ENCODE peak calls at places on chromosomes 12 and 14, in eight cellular contexts. One of them, this sample, is unnamed.

GRCh38 chr12:57456145-57456700 is 1.1 kb downstream of the INHBE start:
- DNase-seq in fibroblast of lung: peak; percentile 29
- DNase-seq in GM12878: no peak
- DNase-seq in astrocyte: no peak
- DNase-seq in HepG2: peak; percentile 77
- DNase-seq in neural progenitor cell: peak; percentile 84
- DNase-seq in hepatocyte: peak; percentile 79
- DNase-seq in GM23338: peak; percentile 93
- DNase-seq in this sample: no peak

GRCh38 chr12:108306014-108306501 is 33.1 kb downstream of the CMKLR1 start:
- DNase-seq in HepG2: no peak
- DNase-seq in GM23338: no peak
- DNase-seq in fibroblast of lung: peak; percentile 76
- DNase-seq in hepatocyte: peak; percentile 35
- DNase-seq in GM12878: no peak
- DNase-seq in astrocyte: peak; percentile 73
- DNase-seq in neural progenitor cell: peak; percentile 29
- DNase-seq in this sample: no peak

GRCh38 chr12:50788562-50788961 is 24.7 kb downstream of the ATF1 start:
- DNase-seq in GM12878: no peak
- DNase-seq in neural progenitor cell: no peak
- DNase-seq in hepatocyte: no peak
- DNase-seq in fibroblast of lung: peak; percentile 98
- DNase-seq in astrocyte: peak; percentile 98
- DNase-seq in GM23338: no peak
- DNase-seq in HepG2: peak; percentile 32
- DNase-seq in this sample: no peak

GRCh38 chr12:108298761-108299275 is 40.3 kb downstream of the CMKLR1 start:
- DNase-seq in hepatocyte: no peak
- DNase-seq in GM23338: no peak
- DNase-seq in GM12878: no peak
- DNase-seq in fibroblast of lung: no peak
- DNase-seq in neural progenitor cell: no peak
- DNase-seq in astrocyte: no peak
- DNase-seq in HepG2: no peak
- DNase-seq in this sample: no peak

GRCh38 chr12:75632452-75632851 is 121.0 kb upstream of the KRR1 start:
- DNase-seq in fibroblast of lung: peak; percentile 36
- DNase-seq in hepatocyte: no peak
- DNase-seq in HepG2: no peak
- DNase-seq in neural progenitor cell: peak; percentile 77
- DNase-seq in astrocyte: no peak
- DNase-seq in GM23338: peak; percentile 58
- DNase-seq in GM12878: no peak
- DNase-seq in this sample: no peak

GRCh38 chr14:32662234-32662633 is 276.4 kb upstream of the NPAS3 start:
- DNase-seq in neural progenitor cell: no peak
- DNase-seq in astrocyte: no peak
- DNase-seq in GM12878: no peak
- DNase-seq in hepatocyte: no peak
- DNase-seq in fibroblast of lung: peak; percentile 33
- DNase-seq in GM23338: no peak
- DNase-seq in HepG2: no peak
- DNase-seq in this sample: no peak

GRCh38 chr12:122064780-122065588 is 13.6 kb upstream of the MLXIP start:
- DNase-seq in HepG2: peak; percentile 69
- DNase-seq in GM23338: no peak
- DNase-seq in astrocyte: peak; percentile 80
- DNase-seq in fibroblast of lung: peak; percentile 88
- DNase-seq in neural progenitor cell: peak; percentile 57
- DNase-seq in GM12878: no peak
- DNase-seq in hepatocyte: peak; percentile 64
- DNase-seq in this sample: no peak

GRCh38 chr12:107399061-107399460 is 286.5 kb upstream of the PWP1 start:
- DNase-seq in hepatocyte: no peak
- DNase-seq in GM12878: no peak
- DNase-seq in neural progenitor cell: peak; percentile 51
- DNase-seq in fibroblast of lung: peak; percentile 80
- DNase-seq in HepG2: no peak
- DNase-seq in GM23338: peak; percentile 30
- DNase-seq in astrocyte: peak; percentile 66
- DNase-seq in this sample: no peak

GRCh38 chr14:32661216-32661615 is 277.5 kb upstream of the NPAS3 start:
- DNase-seq in GM23338: no peak
- DNase-seq in HepG2: no peak
- DNase-seq in hepatocyte: no peak
- DNase-seq in neural progenitor cell: no peak
- DNase-seq in GM12878: no peak
- DNase-seq in fibroblast of lung: no peak
- DNase-seq in astrocyte: no peak
- DNase-seq in this sample: no peak

GRCh38 chr12:19846561-19846960 is 407.3 kb downstream of the AEBP2 start:
- DNase-seq in HepG2: no peak
- DNase-seq in GM23338: no peak
- DNase-seq in astrocyte: peak; percentile 85
- DNase-seq in hepatocyte: peak; percentile 25
- DNase-seq in neural progenitor cell: no peak
- DNase-seq in GM12878: no peak
- DNase-seq in fibroblast of lung: peak; percentile 88
- DNase-seq in this sample: no peak

GRCh38 chr12:97097734-97098133 is 190.7 kb downstream of the NEDD1 start:
- DNase-seq in hepatocyte: no peak
- DNase-seq in astrocyte: no peak
- DNase-seq in neural progenitor cell: no peak
- DNase-seq in HepG2: no peak
- DNase-seq in GM12878: no peak
- DNase-seq in fibroblast of lung: no peak
- DNase-seq in GM23338: peak; percentile 6
- DNase-seq in this sample: no peak

GRCh38 chr14:54329082-54329695 is 67.6 kb upstream of the CDKN3 start:
- DNase-seq in fibroblast of lung: peak; percentile 72
- DNase-seq in astrocyte: peak; percentile 56
- DNase-seq in GM12878: no peak
- DNase-seq in HepG2: peak; percentile 65
- DNase-seq in GM23338: peak; percentile 92
- DNase-seq in hepatocyte: peak; percentile 73
- DNase-seq in neural progenitor cell: peak; percentile 93
- DNase-seq in this sample: peak; percentile 23

GRCh38 chr12:14272954-14273910 is 92.2 kb upstream of the ATF7IP start:
- DNase-seq in astrocyte: no peak
- DNase-seq in hepatocyte: no peak
- DNase-seq in HepG2: no peak
- DNase-seq in neural progenitor cell: no peak
- DNase-seq in fibroblast of lung: peak; percentile 46
- DNase-seq in GM12878: no peak
- DNase-seq in GM23338: no peak
- DNase-seq in this sample: peak; percentile 78

GRCh38 chr12:15216036-15216889 is 5.0 kb downstream of the RERG start:
- DNase-seq in GM12878: no peak
- DNase-seq in hepatocyte: no peak
- DNase-seq in GM23338: no peak
- DNase-seq in fibroblast of lung: no peak
- DNase-seq in neural progenitor cell: no peak
- DNase-seq in HepG2: no peak
- DNase-seq in astrocyte: no peak
- DNase-seq in this sample: no peak

GRCh38 chr12:2654311-2654710 is 140.5 kb upstream of the FKBP4 start:
- DNase-seq in neural progenitor cell: no peak
- DNase-seq in GM12878: no peak
- DNase-seq in fibroblast of lung: no peak
- DNase-seq in astrocyte: no peak
- DNase-seq in GM23338: no peak
- DNase-seq in HepG2: no peak
- DNase-seq in hepatocyte: no peak
- DNase-seq in this sample: no peak

GRCh38 chr14:59534361-59534987 is 42.1 kb downstream of the CCDC175 start:
- DNase-seq in GM23338: no peak
- DNase-seq in GM12878: no peak
- DNase-seq in astrocyte: no peak
- DNase-seq in HepG2: no peak
- DNase-seq in hepatocyte: no peak
- DNase-seq in fibroblast of lung: no peak
- DNase-seq in neural progenitor cell: no peak
- DNase-seq in this sample: no peak

GRCh38 chr12:28781671-28782652 is 367.1 kb upstream of the FAR2 start:
- DNase-seq in GM23338: no peak
- DNase-seq in GM12878: no peak
- DNase-seq in hepatocyte: no peak
- DNase-seq in HepG2: no peak
- DNase-seq in neural progenitor cell: no peak
- DNase-seq in fibroblast of lung: no peak
- DNase-seq in astrocyte: no peak
- DNase-seq in this sample: no peak

GRCh38 chr14:69044965-69045555 is 66.0 kb upstream of the ACTN1 start:
- DNase-seq in HepG2: no peak
- DNase-seq in astrocyte: peak; percentile 91
- DNase-seq in hepatocyte: no peak
- DNase-seq in fibroblast of lung: peak; percentile 94
- DNase-seq in neural progenitor cell: no peak
- DNase-seq in GM12878: no peak
- DNase-seq in GM23338: no peak
- DNase-seq in this sample: no peak

GRCh38 chr14:36658091-36659009 is 3.3 kb upstream of the PAX9 start:
- DNase-seq in astrocyte: no peak
- DNase-seq in HepG2: no peak
- DNase-seq in GM23338: peak; percentile 47
- DNase-seq in hepatocyte: peak; percentile 12
- DNase-seq in neural progenitor cell: peak; percentile 46
- DNase-seq in GM12878: no peak
- DNase-seq in fibroblast of lung: no peak
- DNase-seq in this sample: no peak
- TF ChIP-seq EZH2 in astrocyte: peak; percentile 75
- TF ChIP-seq EZH2 in HepG2: peak; percentile 66
- TF ChIP-seq EZH2 in GM23338: peak; percentile 79
- TF ChIP-seq EZH2 in hepatocyte: peak; percentile 70
- TF ChIP-seq EZH2 in neural progenitor cell: peak; percentile 68
- TF ChIP-seq EZH2 in GM12878: no peak
- TF ChIP-seq EZH2 in fibroblast of lung: no peak
- TF ChIP-seq EZH2 in this sample: peak; percentile 88

GRCh38 chr14:38207830-38208815 is at the start of gene SSTR1:
- DNase-seq in HepG2: peak; percentile 43
- DNase-seq in GM12878: no peak
- DNase-seq in GM23338: peak; percentile 68
- DNase-seq in neural progenitor cell: peak; percentile 44
- DNase-seq in fibroblast of lung: peak; percentile 12
- DNase-seq in hepatocyte: peak; percentile 84
- DNase-seq in astrocyte: no peak
- DNase-seq in this sample: no peak
- TF ChIP-seq EZH2 in HepG2: peak; percentile 94
- TF ChIP-seq EZH2 in GM12878: no peak
- TF ChIP-seq EZH2 in GM23338: peak; percentile 87
- TF ChIP-seq EZH2 in neural progenitor cell: peak; percentile 89
- TF ChIP-seq EZH2 in fibroblast of lung: no peak
- TF ChIP-seq EZH2 in hepatocyte: peak; percentile 31
- TF ChIP-seq EZH2 in astrocyte: peak; percentile 70
- TF ChIP-seq EZH2 in this sample: peak; percentile 72

GRCh38 chr12:49346659-49347306 is at the start of gene DNAJC22:
- DNase-seq in GM12878: no peak
- DNase-seq in HepG2: no peak
- DNase-seq in astrocyte: no peak
- DNase-seq in neural progenitor cell: peak; percentile 74
- DNase-seq in fibroblast of lung: peak; percentile 27
- DNase-seq in hepatocyte: peak; percentile 73
- DNase-seq in GM23338: peak; percentile 44
- DNase-seq in this sample: no peak

GRCh38 chr12:49342914-49343731 is 3.6 kb upstream of the DNAJC22 start:
- DNase-seq in neural progenitor cell: no peak
- DNase-seq in GM23338: peak; percentile 46
- DNase-seq in hepatocyte: peak; percentile 32
- DNase-seq in astrocyte: no peak
- DNase-seq in fibroblast of lung: no peak
- DNase-seq in GM12878: no peak
- DNase-seq in HepG2: no peak
- DNase-seq in this sample: no peak

GRCh38 chr12:49345048-49345839 is 1.4 kb upstream of the DNAJC22 start:
- DNase-seq in GM23338: peak; percentile 64
- DNase-seq in hepatocyte: peak; percentile 70
- DNase-seq in neural progenitor cell: peak; percentile 81
- DNase-seq in astrocyte: no peak
- DNase-seq in fibroblast of lung: no peak
- DNase-seq in GM12878: no peak
- DNase-seq in HepG2: no peak
- DNase-seq in this sample: no peak

GRCh38 chr12:49345840-49346658 is 639 bp upstream of the DNAJC22 start:
- DNase-seq in HepG2: no peak
- DNase-seq in GM12878: no peak
- DNase-seq in hepatocyte: peak; percentile 23
- DNase-seq in GM23338: peak; percentile 81
- DNase-seq in astrocyte: no peak
- DNase-seq in neural progenitor cell: no peak
- DNase-seq in fibroblast of lung: no peak
- DNase-seq in this sample: no peak

DNA sequence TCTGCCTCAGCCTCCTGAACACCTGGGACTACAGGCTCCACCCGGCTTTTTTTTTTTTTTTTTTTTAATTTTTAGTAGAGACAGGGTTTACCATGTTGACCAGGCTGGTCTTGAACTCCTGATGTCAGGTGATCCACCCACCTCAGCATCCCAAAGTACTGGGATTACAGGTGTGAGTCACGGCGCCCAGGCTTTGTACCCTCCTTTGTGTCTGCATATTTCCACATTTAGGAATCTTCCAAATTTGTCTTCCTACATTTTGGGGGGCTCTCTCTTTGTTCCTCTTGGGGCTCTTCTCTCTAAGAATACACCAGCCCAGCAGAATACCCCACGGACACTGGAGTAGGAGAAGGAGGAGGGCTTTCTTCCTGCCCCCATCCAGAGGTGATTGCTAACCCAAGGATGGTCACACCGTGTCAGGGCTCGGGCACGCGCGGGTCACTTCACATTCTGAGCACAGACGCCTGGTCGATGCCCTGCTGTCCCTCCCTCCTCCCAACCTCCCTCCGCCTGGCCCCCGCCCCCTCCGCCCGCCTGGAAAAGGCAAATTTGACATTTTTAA is 2.1 kb upstream of the DNAJC22 start:
- DNase-seq in GM23338: peak; percentile 17
- DNase-seq in astrocyte: no peak
- DNase-seq in GM12878: no peak
- DNase-seq in neural progenitor cell: no peak
- DNase-seq in HepG2: no peak
- DNase-seq in hepatocyte: no peak
- DNase-seq in fibroblast of lung: no peak
- DNase-seq in this sample: no peak
- TF ChIP-seq EZH2 in GM23338: peak; percentile 54
- TF ChIP-seq EZH2 in astrocyte: no peak
- TF ChIP-seq EZH2 in GM12878: no peak
- TF ChIP-seq EZH2 in neural progenitor cell: no peak
- TF ChIP-seq EZH2 in HepG2: no peak
- TF ChIP-seq EZH2 in hepatocyte: no peak
- TF ChIP-seq EZH2 in fibroblast of lung: peak; percentile 25
- TF ChIP-seq EZH2 in this sample: peak; percentile 19

DNA sequence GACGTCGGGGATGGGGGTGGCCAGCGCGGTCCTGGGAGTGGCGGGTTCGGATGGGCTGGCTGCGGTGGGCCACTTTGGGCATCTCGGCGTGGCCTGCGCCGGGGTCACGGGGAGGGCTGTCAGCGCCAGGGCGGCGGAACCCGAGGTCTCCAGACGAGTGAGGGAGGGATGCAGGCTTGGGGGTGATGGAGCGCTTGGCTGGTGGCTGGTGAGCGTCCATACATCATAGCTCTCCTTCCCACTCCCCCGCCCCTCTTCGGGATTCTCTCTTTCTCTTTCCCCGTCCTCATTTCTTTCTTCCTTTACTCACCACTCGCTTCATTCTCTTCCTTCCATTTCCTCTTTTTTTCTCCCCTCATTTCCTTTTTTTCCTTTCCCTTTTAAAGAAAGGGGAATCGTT is 260.1 kb upstream of the E2F7 start:
- DNase-seq in fibroblast of lung: no peak
- DNase-seq in astrocyte: no peak
- DNase-seq in GM12878: no peak
- DNase-seq in GM23338: peak; percentile 75
- DNase-seq in hepatocyte: peak; percentile 14
- DNase-seq in neural progenitor cell: peak; percentile 62
- DNase-seq in HepG2: no peak
- DNase-seq in this sample: no peak
- TF ChIP-seq EZH2 in fibroblast of lung: no peak
- TF ChIP-seq EZH2 in astrocyte: no peak
- TF ChIP-seq EZH2 in GM12878: no peak
- TF ChIP-seq EZH2 in GM23338: no peak
- TF ChIP-seq EZH2 in hepatocyte: no peak
- TF ChIP-seq EZH2 in neural progenitor cell: no peak
- TF ChIP-seq EZH2 in HepG2: no peak
- TF ChIP-seq EZH2 in this sample: no peak